ENCODE peak calls at places on chromosomes 3 and 15, in seven cellular contexts. One of them, this sample, is unnamed.

GRCh38 chr3:87993566-87993965 is 65.2 kb downstream of the CGGBP1 start:
- DNase-seq in adrenal gland: no peak
- DNase-seq in SK-N-SH: no peak
- DNase-seq in CD4-positive, alpha-beta T cell: no peak
- DNase-seq in K562: no peak
- DNase-seq in WTC11: no peak
- DNase-seq in BJ: no peak
- DNase-seq in this sample: no peak

GRCh38 chr3:175493296-175493695 is 634.2 kb downstream of the NAALADL2 start:
- DNase-seq in WTC11: no peak
- DNase-seq in SK-N-SH: no peak
- DNase-seq in adrenal gland: no peak
- DNase-seq in CD4-positive, alpha-beta T cell: no peak
- DNase-seq in BJ: no peak
- DNase-seq in K562: no peak
- DNase-seq in this sample: no peak

GRCh38 chr15:79824321-79824720 is 72.5 kb downstream of the MTHFS start:
- DNase-seq in SK-N-SH: no peak
- DNase-seq in adrenal gland: no peak
- DNase-seq in CD4-positive, alpha-beta T cell: no peak
- DNase-seq in K562: no peak
- DNase-seq in BJ: no peak
- DNase-seq in WTC11: no peak
- DNase-seq in this sample: no peak

GRCh38 chr15:77507151-77507847 is 86.6 kb downstream of the HMG20A start:
- DNase-seq in K562: no peak
- DNase-seq in adrenal gland: peak; percentile 70
- DNase-seq in CD4-positive, alpha-beta T cell: no peak
- DNase-seq in BJ: no peak
- DNase-seq in SK-N-SH: no peak
- DNase-seq in WTC11: no peak
- DNase-seq in this sample: no peak

GRCh38 chr3:50276762-50277101 is 2.2 kb upstream of the LSMEM2 start:
- DNase-seq in WTC11: no peak
- DNase-seq in BJ: no peak
- DNase-seq in K562: no peak
- DNase-seq in adrenal gland: no peak
- DNase-seq in SK-N-SH: no peak
- DNase-seq in CD4-positive, alpha-beta T cell: no peak
- DNase-seq in this sample: no peak

GRCh38 chr15:76674883-76675282 is 230.3 kb downstream of the SCAPER start:
- DNase-seq in CD4-positive, alpha-beta T cell: no peak
- DNase-seq in adrenal gland: no peak
- DNase-seq in K562: no peak
- DNase-seq in WTC11: no peak
- DNase-seq in SK-N-SH: no peak
- DNase-seq in BJ: peak; percentile 5
- DNase-seq in this sample: no peak

GRCh38 chr3:128712848-128713247 is 13.1 kb upstream of the RAB7A start:
- DNase-seq in adrenal gland: no peak
- DNase-seq in K562: no peak
- DNase-seq in BJ: no peak
- DNase-seq in WTC11: no peak
- DNase-seq in SK-N-SH: no peak
- DNase-seq in CD4-positive, alpha-beta T cell: no peak
- DNase-seq in this sample: no peak

GRCh38 chr3:114764056-114764492 is 383.0 kb downstream of the ZBTB20 start:
- DNase-seq in BJ: no peak
- DNase-seq in SK-N-SH: no peak
- DNase-seq in CD4-positive, alpha-beta T cell: no peak
- DNase-seq in adrenal gland: no peak
- DNase-seq in K562: no peak
- DNase-seq in WTC11: no peak
- DNase-seq in this sample: no peak

GRCh38 chr15:51203797-51204196 is 109.1 kb upstream of the TNFAIP8L3 start:
- DNase-seq in SK-N-SH: no peak
- DNase-seq in K562: no peak
- DNase-seq in CD4-positive, alpha-beta T cell: no peak
- DNase-seq in WTC11: no peak
- DNase-seq in BJ: peak; percentile 68
- DNase-seq in adrenal gland: no peak
- DNase-seq in this sample: no peak

GRCh38 chr3:13947912-13948311 is 68.0 kb upstream of the WNT7A start:
- DNase-seq in SK-N-SH: no peak
- DNase-seq in BJ: no peak
- DNase-seq in WTC11: peak; percentile 23
- DNase-seq in CD4-positive, alpha-beta T cell: no peak
- DNase-seq in K562: no peak
- DNase-seq in adrenal gland: no peak
- DNase-seq in this sample: no peak

GRCh38 chr3:95565502-95565901 is 1248.9 kb upstream of the EPHA6 start:
- DNase-seq in BJ: no peak
- DNase-seq in WTC11: no peak
- DNase-seq in CD4-positive, alpha-beta T cell: no peak
- DNase-seq in SK-N-SH: no peak
- DNase-seq in K562: no peak
- DNase-seq in adrenal gland: no peak
- DNase-seq in this sample: no peak

GRCh38 chr3:165070682-165071081 is 7.6 kb downstream of the SI start:
- DNase-seq in K562: no peak
- DNase-seq in adrenal gland: no peak
- DNase-seq in SK-N-SH: no peak
- DNase-seq in CD4-positive, alpha-beta T cell: no peak
- DNase-seq in WTC11: no peak
- DNase-seq in BJ: no peak
- DNase-seq in this sample: no peak

GRCh38 chr3:110752307-110752706 is 319.3 kb upstream of the NECTIN3 start:
- DNase-seq in CD4-positive, alpha-beta T cell: no peak
- DNase-seq in adrenal gland: no peak
- DNase-seq in SK-N-SH: no peak
- DNase-seq in BJ: no peak
- DNase-seq in WTC11: no peak
- DNase-seq in K562: no peak
- DNase-seq in this sample: no peak

GRCh38 chr3:8669019-8669418 is 24.4 kb upstream of the SSUH2 start:
- DNase-seq in CD4-positive, alpha-beta T cell: no peak
- DNase-seq in SK-N-SH: no peak
- DNase-seq in BJ: no peak
- DNase-seq in K562: no peak
- DNase-seq in adrenal gland: no peak
- DNase-seq in WTC11: no peak
- DNase-seq in this sample: no peak
- TF ChIP-seq CTCF in CD4-positive, alpha-beta T cell: no peak
- TF ChIP-seq CTCF in SK-N-SH: peak; percentile 17
- TF ChIP-seq CTCF in BJ: peak; percentile 14
- TF ChIP-seq CTCF in K562: no peak
- TF ChIP-seq CTCF in adrenal gland: no peak
- TF ChIP-seq CTCF in WTC11: no peak
- TF ChIP-seq CTCF in this sample: no peak

GRCh38 chr3:52846427-52846983 is 11.7 kb upstream of the MUSTN1 start:
- DNase-seq in adrenal gland: no peak
- DNase-seq in K562: no peak
- DNase-seq in BJ: no peak
- DNase-seq in WTC11: no peak
- DNase-seq in SK-N-SH: no peak
- DNase-seq in CD4-positive, alpha-beta T cell: no peak
- DNase-seq in this sample: no peak

GRCh38 chr3:52845157-52845556 is 10.3 kb upstream of the MUSTN1 start:
- DNase-seq in BJ: no peak
- DNase-seq in SK-N-SH: no peak
- DNase-seq in K562: no peak
- DNase-seq in CD4-positive, alpha-beta T cell: no peak
- DNase-seq in adrenal gland: peak; percentile 71
- DNase-seq in WTC11: no peak
- DNase-seq in this sample: no peak

GRCh38 chr3:52847241-52847640 is 12.4 kb upstream of the MUSTN1 start:
- DNase-seq in CD4-positive, alpha-beta T cell: no peak
- DNase-seq in SK-N-SH: no peak
- DNase-seq in WTC11: no peak
- DNase-seq in K562: no peak
- DNase-seq in adrenal gland: no peak
- DNase-seq in BJ: no peak
- DNase-seq in this sample: no peak

GRCh38 chr3:52844290-52844985 is 9.6 kb upstream of the MUSTN1 start:
- DNase-seq in CD4-positive, alpha-beta T cell: no peak
- DNase-seq in WTC11: no peak
- DNase-seq in SK-N-SH: no peak
- DNase-seq in K562: no peak
- DNase-seq in BJ: no peak
- DNase-seq in adrenal gland: no peak
- DNase-seq in this sample: no peak

DNA sequence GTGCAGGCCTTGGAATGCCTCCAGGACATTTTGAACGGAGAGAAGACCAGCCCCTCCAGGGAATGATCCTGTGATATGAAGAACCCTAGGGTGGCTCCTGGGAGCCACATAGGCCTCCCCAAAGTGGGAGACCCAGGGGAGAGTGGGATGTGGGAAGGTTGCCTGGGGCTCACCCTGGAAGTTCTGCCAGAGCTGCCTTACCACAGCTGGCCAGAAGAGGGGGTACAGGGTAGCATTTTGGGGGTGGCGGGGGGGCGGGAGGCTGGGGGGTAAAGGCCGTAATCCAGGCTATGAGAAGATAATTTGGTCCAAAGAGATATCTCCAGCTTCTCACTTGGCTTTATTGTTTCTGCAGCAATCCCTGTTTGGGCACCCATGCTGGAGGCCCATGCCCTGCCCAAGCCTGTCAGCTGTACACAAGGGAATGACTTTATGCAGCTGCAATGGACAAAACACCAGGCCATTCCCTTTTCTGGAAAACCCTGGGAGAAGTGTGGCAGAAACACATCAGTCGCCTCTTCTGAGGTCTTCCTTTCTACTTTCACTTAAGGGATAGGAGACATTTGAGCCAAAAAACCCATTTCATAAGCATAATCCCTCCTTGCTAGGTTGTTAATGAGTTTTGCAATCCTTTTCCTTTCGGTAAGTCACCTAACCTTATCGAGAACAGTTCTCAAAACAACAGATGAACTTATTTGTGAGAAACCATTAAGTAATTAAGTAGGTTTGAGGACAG is 11.0 kb upstream of the MUSTN1 start:
- DNase-seq in CD4-positive, alpha-beta T cell: peak; percentile 10
- DNase-seq in adrenal gland: no peak
- DNase-seq in BJ: no peak
- DNase-seq in WTC11: peak; percentile 47
- DNase-seq in K562: peak; percentile 51
- DNase-seq in SK-N-SH: peak; percentile 66
- DNase-seq in this sample: no peak
- TF ChIP-seq CTCF in CD4-positive, alpha-beta T cell: peak; percentile 57
- TF ChIP-seq CTCF in adrenal gland: no peak
- TF ChIP-seq CTCF in BJ: peak; percentile 55
- TF ChIP-seq CTCF in WTC11: peak; percentile 45
- TF ChIP-seq CTCF in K562: peak; percentile 34
- TF ChIP-seq CTCF in SK-N-SH: peak; percentile 50
- TF ChIP-seq CTCF in this sample: no peak

DNA sequence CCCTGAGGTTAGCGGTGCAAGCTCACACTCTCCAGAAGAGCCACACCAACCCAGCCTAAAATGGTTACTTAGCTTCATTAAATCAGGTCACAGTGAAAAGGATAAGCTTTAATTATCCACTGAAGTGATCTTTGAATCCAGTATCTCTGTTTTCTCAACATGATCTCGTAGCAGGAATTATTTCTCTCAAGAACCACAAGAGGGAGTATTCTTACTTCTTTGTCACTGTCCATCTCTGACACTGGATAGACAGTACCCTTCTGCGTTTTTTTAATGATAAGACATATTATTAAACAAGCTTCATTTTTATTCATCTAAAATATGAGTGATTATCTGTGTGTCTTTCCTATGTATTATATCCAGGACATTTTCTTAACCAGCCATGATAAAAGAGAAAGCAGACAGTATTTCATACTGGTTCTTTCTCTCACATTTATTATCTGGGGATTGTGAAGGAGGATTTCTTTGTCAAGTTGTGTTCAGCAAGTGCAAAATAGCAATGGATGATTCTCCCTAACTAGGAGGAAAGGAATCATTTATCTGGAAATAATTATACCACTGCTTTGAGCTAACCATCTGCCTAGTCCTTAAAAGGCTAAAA is 105.4 kb upstream of the CCDC54 start:
- DNase-seq in SK-N-SH: peak; percentile 36
- DNase-seq in K562: peak; percentile 14
- DNase-seq in BJ: no peak
- DNase-seq in WTC11: no peak
- DNase-seq in adrenal gland: no peak
- DNase-seq in CD4-positive, alpha-beta T cell: no peak
- DNase-seq in this sample: no peak
- TF ChIP-seq CTCF in SK-N-SH: peak; percentile 81
- TF ChIP-seq CTCF in K562: peak; percentile 60
- TF ChIP-seq CTCF in BJ: peak; percentile 59
- TF ChIP-seq CTCF in WTC11: peak; percentile 57
- TF ChIP-seq CTCF in adrenal gland: peak; percentile 78
- TF ChIP-seq CTCF in CD4-positive, alpha-beta T cell: peak; percentile 76
- TF ChIP-seq CTCF in this sample: no peak

GRCh38 chr3:146589899-146590508 is 15.1 kb downstream of the PLSCR5 start:
- DNase-seq in SK-N-SH: peak; percentile 12
- DNase-seq in CD4-positive, alpha-beta T cell: no peak
- DNase-seq in WTC11: no peak
- DNase-seq in K562: peak; percentile 22
- DNase-seq in adrenal gland: peak; percentile 22
- DNase-seq in BJ: no peak
- DNase-seq in this sample: no peak

GRCh38 chr3:146598486-146598885 is 6.7 kb downstream of the PLSCR5 start:
- DNase-seq in BJ: no peak
- DNase-seq in CD4-positive, alpha-beta T cell: no peak
- DNase-seq in SK-N-SH: no peak
- DNase-seq in adrenal gland: no peak
- DNase-seq in WTC11: no peak
- DNase-seq in K562: no peak
- DNase-seq in this sample: no peak

GRCh38 chr3:146593776-146594175 is 11.4 kb downstream of the PLSCR5 start:
- DNase-seq in SK-N-SH: no peak
- DNase-seq in CD4-positive, alpha-beta T cell: no peak
- DNase-seq in WTC11: no peak
- DNase-seq in adrenal gland: no peak
- DNase-seq in K562: no peak
- DNase-seq in BJ: no peak
- DNase-seq in this sample: no peak

GRCh38 chr3:146590521-146590920 is 14.6 kb downstream of the PLSCR5 start:
- DNase-seq in BJ: no peak
- DNase-seq in CD4-positive, alpha-beta T cell: no peak
- DNase-seq in SK-N-SH: no peak
- DNase-seq in adrenal gland: no peak
- DNase-seq in WTC11: no peak
- DNase-seq in K562: no peak
- DNase-seq in this sample: no peak

DNA sequence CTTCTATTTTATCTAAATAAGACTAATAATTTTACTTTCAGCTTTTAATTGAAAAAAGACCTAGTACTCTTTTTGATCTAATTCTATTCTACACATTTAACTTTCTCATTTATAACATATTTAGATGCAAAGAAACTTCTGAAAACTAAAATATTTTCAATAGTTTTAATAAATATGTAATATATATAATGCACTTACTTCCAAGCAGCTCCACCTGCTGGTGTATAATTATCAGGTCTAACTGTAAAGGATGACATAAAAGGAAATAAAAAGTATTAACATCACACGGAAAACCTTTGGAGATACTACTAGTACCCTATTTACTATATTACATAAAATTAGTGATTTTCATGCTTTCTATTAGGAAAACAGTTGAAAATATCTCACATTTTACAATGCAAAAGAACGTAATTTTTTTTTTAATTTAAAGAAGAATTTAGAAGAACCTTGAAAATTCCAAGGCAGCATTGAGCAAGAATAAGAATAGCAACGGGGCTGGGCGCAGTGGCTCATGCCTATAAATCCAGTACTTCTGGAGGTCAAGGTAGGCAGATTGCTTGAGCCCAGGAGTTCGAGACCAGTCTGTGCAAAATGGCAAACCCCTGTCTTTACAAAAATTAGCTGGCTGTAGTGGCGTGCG is 10.2 kb downstream of the PLSCR5 start:
- DNase-seq in BJ: no peak
- DNase-seq in adrenal gland: no peak
- DNase-seq in SK-N-SH: no peak
- DNase-seq in CD4-positive, alpha-beta T cell: no peak
- DNase-seq in WTC11: no peak
- DNase-seq in K562: no peak
- DNase-seq in this sample: no peak
- TF ChIP-seq CTCF in BJ: peak; percentile 35
- TF ChIP-seq CTCF in adrenal gland: peak; percentile 8
- TF ChIP-seq CTCF in SK-N-SH: peak; percentile 58
- TF ChIP-seq CTCF in CD4-positive, alpha-beta T cell: peak; percentile 60
- TF ChIP-seq CTCF in WTC11: peak; percentile 20
- TF ChIP-seq CTCF in K562: peak; percentile 47
- TF ChIP-seq CTCF in this sample: no peak